ENCODE peak calls at places on chromosomes 1 and 21, in nine cellular contexts. D, O, B, U, R, N, C, X and G are unnamed samples.

GRCh38 chr1:211647666-211648065 is 27.8 kb downstream of the NEK2 start:
- DNase-seq in D (no peak), O (no peak), B (no peak), U (no peak), R (no peak), N (no peak), C (peak), X (no peak), G (no peak)

GRCh38 chr1:179342740-179343404 is 22.9 kb upstream of the AXDND1 start:
- DNase-seq in D (no peak), O (no peak), B (no peak), U (no peak), R (no peak), N (no peak), C (no peak), X (no peak), G (no peak)

GRCh38 chr1:172609528-172609927 is 49.4 kb upstream of the FASLG start:
- DNase-seq in D (no peak), O (no peak), B (no peak), U (peak), R (no peak), N (no peak), C (no peak), X (peak), G (no peak)

GRCh38 chr1:217139513-217139912 is 416.3 kb upstream of the ESRRG start:
- DNase-seq in D (no peak), O (no peak), B (peak), U (no peak), R (no peak), N (no peak), C (no peak), X (no peak), G (no peak)

GRCh38 chr1:229434641-229435051 is 752 bp upstream of the ACTA1 start:
- DNase-seq in D (no peak), O (no peak), B (peak), U (no peak), R (no peak), N (no peak), C (no peak), X (no peak), G (no peak)

GRCh38 chr1:168917796-168918195 is 188.7 kb upstream of the ATP1B1 start:
- DNase-seq in D (no peak), O (no peak), B (no peak), U (no peak), R (no peak), N (no peak), C (no peak), X (no peak), G (no peak)

GRCh38 chr1:221268295-221268694 is 389.1 kb downstream of the HLX start:
- DNase-seq in D (no peak), O (peak), B (no peak), U (no peak), R (no peak), N (no peak), C (no peak), X (peak), G (no peak)

GRCh38 chr1:245822997-245823396 is 668.2 kb downstream of the KIF26B start:
- DNase-seq in D (no peak), O (peak), B (no peak), U (peak), R (peak), N (no peak), C (no peak), X (peak), G (no peak)

GRCh38 chr1:228400237-228400651 is 6.4 kb downstream of the TRIM11 start:
- DNase-seq in D (no peak), O (no peak), B (no peak), U (no peak), R (no peak), N (no peak), C (no peak), X (no peak), G (no peak)

GRCh38 chr1:41664861-41665640 is 180.6 kb upstream of the EDN2 start:
- DNase-seq in D (no peak), O (peak), B (no peak), U (peak), R (no peak), N (peak), C (no peak), X (peak), G (no peak)

GRCh38 chr1:203173566-203173965 is 2.1 kb downstream of the MYBPH start:
- DNase-seq in D (no peak), O (no peak), B (no peak), U (no peak), R (no peak), N (no peak), C (no peak), X (no peak), G (peak)

GRCh38 chr21:25881524-25882376 is 147.0 kb downstream of the GABPA start:
- DNase-seq in D (peak), O (peak), B (peak), U (peak), R (peak), N (peak), C (peak), X (peak), G (peak)

GRCh38 chr1:109814993-109815786 is 51.5 kb upstream of the EPS8L3 start:
- DNase-seq in D (no peak), O (no peak), B (no peak), U (no peak), R (no peak), N (no peak), C (no peak), X (no peak), G (peak)

GRCh38 chr1:184954232-184954995 is 19.9 kb downstream of the NIBAN1 start:
- DNase-seq in D (no peak), O (no peak), B (no peak), U (peak), R (no peak), N (no peak), C (no peak), X (peak), G (no peak)

GRCh38 chr1:58909162-58909560 is 125.3 kb upstream of the JUN start:
- DNase-seq in D (no peak), O (peak), B (no peak), U (peak), R (no peak), N (no peak), C (no peak), X (peak), G (no peak)

GRCh38 chr1:87794788-87795614 is 466.3 kb downstream of the LMO4 start:
- DNase-seq in D (no peak), O (peak), B (no peak), U (peak), R (no peak), N (no peak), C (no peak), X (peak), G (no peak)

GRCh38 chr1:246262281-246262680 is 244.8 kb downstream of the SMYD3 start:
- DNase-seq in D (no peak), O (peak), B (no peak), U (no peak), R (no peak), N (no peak), C (no peak), X (no peak), G (no peak)

GRCh38 chr1:100834779-100835645 is 59.6 kb downstream of the EXTL2 start:
- DNase-seq in D (no peak), O (peak), B (peak), U (peak), R (no peak), N (no peak), C (no peak), X (peak), G (peak)

GRCh38 chr1:6490181-6491075 is 1.0 kb downstream of the PLEKHG5 start:
- DNase-seq in D (no peak), O (peak), B (peak), U (peak), R (peak), N (no peak), C (peak), X (peak), G (peak)

GRCh38 chr1:66367369-66367768 is 166.6 kb upstream of the SGIP1 start:
- DNase-seq in D (no peak), O (no peak), B (no peak), U (no peak), R (no peak), N (no peak), C (no peak), X (no peak), G (no peak)

GRCh38 chr1:225602590-225603206 is 50.2 kb downstream of the ENAH start:
- DNase-seq in D (no peak), O (no peak), B (no peak), U (no peak), R (no peak), N (no peak), C (no peak), X (no peak), G (no peak)

GRCh38 chr1:244349103-244349531 is 102.6 kb downstream of the ADSS2 start:
- DNase-seq in D (no peak), O (peak), B (no peak), U (peak), R (peak), N (peak), C (no peak), X (peak), G (no peak)

GRCh38 chr1:153623091-153623490 is 4.2 kb downstream of the S100A13 start:
- DNase-seq in D (no peak), O (no peak), B (no peak), U (no peak), R (no peak), N (no peak), C (no peak), X (no peak), G (no peak)

GRCh38 chr1:186643600-186643999 is 36.6 kb downstream of the PTGS2 start:
- DNase-seq in D (no peak), O (peak), B (no peak), U (peak), R (no peak), N (no peak), C (no peak), X (peak), G (no peak)

GRCh38 chr21:41482321-41482720 is 25.6 kb downstream of the TMPRSS2 start:
- DNase-seq in D (no peak), O (peak), B (no peak), U (no peak), R (no peak), N (no peak), C (no peak), X (peak), G (no peak)

GRCh38 chr1:186183970-186184628 is 191.0 kb downstream of the TPR start:
- DNase-seq in D (no peak), O (no peak), B (no peak), U (no peak), R (no peak), N (no peak), C (no peak), X (no peak), G (peak)

GRCh38 chr1:86933562-86934377 is 19.3 kb downstream of the HS2ST1 start:
- DNase-seq in D (no peak), O (no peak), B (no peak), U (no peak), R (no peak), N (no peak), C (no peak), X (peak), G (no peak)

GRCh38 chr1:43302226-43302625 is 1.4 kb downstream of the TIE1 start:
- DNase-seq in D (no peak), O (no peak), B (no peak), U (no peak), R (no peak), N (no peak), C (no peak), X (no peak), G (no peak)

DNA sequence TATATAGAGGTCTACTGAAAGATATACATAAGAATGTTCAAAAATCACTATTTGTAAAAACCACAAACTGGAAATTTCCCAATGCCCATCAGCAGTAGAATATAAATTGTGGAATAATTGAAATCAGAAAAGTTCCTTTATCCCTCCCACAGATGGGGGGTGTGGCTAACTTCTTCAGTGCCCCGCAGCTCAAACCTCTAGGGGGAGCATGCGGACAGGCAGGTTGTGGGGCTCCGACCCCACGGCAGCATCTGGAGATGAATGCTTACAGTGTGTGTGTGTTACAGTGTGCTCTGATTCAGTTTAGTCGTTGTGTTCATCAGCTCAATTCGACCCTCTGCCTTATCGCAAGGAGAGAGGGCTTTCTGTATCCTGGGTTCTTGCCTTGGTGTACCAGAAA is 262.1 kb upstream of the LRRC7 start:
- DNase-seq in D (no peak), O (no peak), B (peak), U (no peak), R (no peak), N (no peak), C (no peak), X (no peak), G (no peak)
- TF ChIP-seq CTCF in D (no peak), O (no peak), B (peak), U (no peak), R (no peak), N (no peak), C (no peak), X (no peak), G (no peak)

DNA sequence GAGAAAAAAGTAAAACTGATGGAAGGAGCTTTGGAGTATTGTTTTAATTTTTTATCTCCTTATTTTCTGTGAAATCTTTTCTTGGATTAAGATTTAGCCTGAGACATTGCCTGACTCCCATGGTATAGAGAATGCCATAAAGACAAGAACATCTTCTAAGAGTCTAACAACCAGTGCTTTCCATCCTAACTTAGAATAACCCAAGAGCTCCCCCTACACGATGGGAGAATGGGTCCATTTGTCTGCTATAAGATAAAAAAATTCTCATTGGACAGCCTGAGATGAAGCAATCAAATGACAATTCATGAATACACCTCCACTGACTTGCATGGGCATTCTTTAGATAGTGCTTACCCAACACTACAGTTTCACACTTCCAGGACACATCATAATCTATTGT is 478.1 kb downstream of the TTLL7 start:
- DNase-seq in D (no peak), O (no peak), B (no peak), U (no peak), R (no peak), N (no peak), C (no peak), X (no peak), G (no peak)
- TF ChIP-seq CTCF in D (no peak), O (no peak), B (no peak), U (no peak), R (no peak), N (no peak), C (no peak), X (no peak), G (no peak)

DNA sequence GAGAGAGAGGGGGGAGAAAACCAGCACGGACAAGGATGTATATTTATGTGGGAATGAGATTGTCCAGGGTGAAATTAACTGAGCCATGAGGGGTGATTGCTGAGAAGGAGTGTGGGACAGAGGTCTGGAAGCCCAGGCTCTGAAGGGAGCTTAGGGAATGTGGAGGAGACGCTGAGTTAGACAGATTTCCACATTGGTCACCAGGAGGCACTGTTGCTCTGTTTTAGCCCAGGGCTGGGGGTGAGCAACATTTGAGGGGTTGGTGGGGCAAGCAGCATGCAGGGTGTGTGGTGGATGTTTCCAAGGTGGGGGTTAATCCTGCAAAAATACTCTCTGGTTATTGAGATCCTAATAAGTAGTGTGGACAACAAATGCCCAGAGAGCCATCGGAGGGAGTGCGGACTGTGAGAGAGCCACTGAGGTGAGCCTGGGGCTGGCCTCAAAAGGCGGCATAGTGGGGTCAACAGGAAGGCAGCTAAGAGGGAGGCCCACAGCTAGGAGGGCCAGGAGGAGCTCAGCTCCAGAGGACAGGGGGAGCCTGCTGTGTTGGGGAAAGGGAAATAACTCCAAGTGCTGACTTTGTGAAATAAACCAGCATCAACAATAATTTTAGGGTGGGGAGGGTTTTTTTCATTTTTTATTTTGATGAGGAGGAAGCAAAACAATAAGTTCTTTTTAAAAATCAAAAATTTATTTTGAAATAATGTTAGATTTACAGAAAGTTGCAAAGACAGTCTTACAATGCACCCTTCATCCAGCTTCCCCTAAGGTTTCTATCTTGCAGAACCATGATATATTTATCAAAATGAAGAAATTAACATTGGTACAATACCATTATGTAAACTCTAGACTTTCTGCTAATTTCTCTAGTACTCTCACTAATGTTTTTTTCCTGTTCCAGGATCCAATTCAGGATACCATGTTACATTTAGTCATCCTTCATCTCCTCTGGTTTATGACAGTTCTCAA is 82.8 kb upstream of the CD34 start:
- DNase-seq in D (no peak), O (no peak), B (peak), U (no peak), R (no peak), N (no peak), C (no peak), X (peak), G (no peak)
- TF ChIP-seq CTCF in D (no peak), O (peak), B (peak), U (no peak), R (no peak), N (no peak), C (no peak), X (peak), G (no peak)

GRCh38 chr1:209585672-209586071 is 2.2 kb downstream of the CAMK1G start:
- DNase-seq in D (no peak), O (no peak), B (peak), U (peak), R (peak), N (no peak), C (peak), X (peak), G (no peak)
- TF ChIP-seq CTCF in D (no peak), O (no peak), B (no peak), U (no peak), R (no peak), N (no peak), C (no peak), X (peak), G (no peak)

GRCh38 chr1:117044217-117044616 is 15.9 kb upstream of the TTF2 start:
- DNase-seq in D (no peak), O (no peak), B (no peak), U (no peak), R (no peak), N (no peak), C (no peak), X (no peak), G (no peak)

GRCh38 chr1:117048431-117049133 is 11.5 kb upstream of the TTF2 start:
- DNase-seq in D (no peak), O (no peak), B (no peak), U (no peak), R (no peak), N (no peak), C (no peak), X (no peak), G (no peak)

GRCh38 chr1:117047271-117047670 is 12.9 kb upstream of the TTF2 start:
- DNase-seq in D (no peak), O (no peak), B (no peak), U (no peak), R (no peak), N (no peak), C (no peak), X (no peak), G (no peak)

GRCh38 chr1:117046781-117047180 is 13.3 kb upstream of the TTF2 start:
- DNase-seq in D (no peak), O (no peak), B (no peak), U (no peak), R (no peak), N (no peak), C (no peak), X (no peak), G (no peak)

GRCh38 chr1:117045644-117046043 is 14.5 kb upstream of the TTF2 start:
- DNase-seq in D (no peak), O (no peak), B (no peak), U (no peak), R (no peak), N (no peak), C (no peak), X (peak), G (no peak)
- TF ChIP-seq CTCF in D (no peak), O (no peak), B (no peak), U (no peak), R (no peak), N (no peak), C (no peak), X (no peak), G (no peak)

GRCh38 chr21:43728467-43729390 is 9.8 kb downstream of the PDXK start:
- DNase-seq in D (peak), O (peak), B (peak), U (peak), R (peak), N (peak), C (peak), X (peak), G (peak)
- TF ChIP-seq CTCF in D (peak), O (peak), B (peak), U (no peak), R (peak), N (no peak), C (no peak), X (peak), G (no peak)

GRCh38 chr1:212858461-212859265 is 588 bp downstream of the FLVCR1 start:
- DNase-seq in D (no peak), O (peak), B (peak), U (peak), R (no peak), N (no peak), C (peak), X (peak), G (peak)

GRCh38 chr1:212860713-212861581 is 2.9 kb downstream of the FLVCR1 start:
- DNase-seq in D (no peak), O (peak), B (peak), U (no peak), R (no peak), N (no peak), C (no peak), X (peak), G (no peak)

GRCh38 chr1:212856755-212857154 is 1.3 kb upstream of the FLVCR1 start:
- DNase-seq in D (no peak), O (no peak), B (no peak), U (no peak), R (no peak), N (no peak), C (no peak), X (no peak), G (no peak)

GRCh38 chr1:212862111-212862690 is 4.1 kb downstream of the FLVCR1 start:
- DNase-seq in D (no peak), O (no peak), B (no peak), U (no peak), R (no peak), N (no peak), C (no peak), X (no peak), G (no peak)

GRCh38 chr1:212858055-212858460 is at the start of gene FLVCR1:
- DNase-seq in D (peak), O (peak), B (peak), U (peak), R (peak), N (peak), C (peak), X (peak), G (peak)
- TF ChIP-seq CTCF in D (no peak), O (no peak), B (no peak), U (no peak), R (no peak), N (no peak), C (no peak), X (no peak), G (no peak)